ENCODE peak calls at places on chromosomes 13 and 19, in ten cellular contexts. One of them, this sample, is unnamed.

GRCh38 chr13:73945871-73946270 is 188.3 kb downstream of the KLF12 start:
- DNase-seq in GM23248: peak; percentile 61
- DNase-seq in astrocyte of the hippocampus: peak; percentile 69
- DNase-seq in A549: no peak
- DNase-seq in mammary epithelial cell: peak; percentile 12
- DNase-seq in activated effector memory CD4-positive, alpha-beta T cell treated with anti-CD3 and anti-CD28 coated beads, Interleukin-2, amount 50 U/mL, for 16 hours: no peak
- DNase-seq in cerebellar cortex: peak; percentile 64
- DNase-seq in stimulated activated CD4-positive, alpha-beta T cell treated with anti-CD3 and anti-CD28 coated beads, Interleukin-1b, Interleukin-23, amount 100 ng/mL, for 1 hour: no peak
- DNase-seq in HL-60: no peak
- DNase-seq in glutamatergic neuron: no peak
- DNase-seq in this sample: no peak

GRCh38 chr13:50341526-50341925 is 326.3 kb downstream of the KCNRG start:
- DNase-seq in GM23248: no peak
- DNase-seq in astrocyte of the hippocampus: no peak
- DNase-seq in A549: no peak
- DNase-seq in mammary epithelial cell: no peak
- DNase-seq in activated effector memory CD4-positive, alpha-beta T cell treated with anti-CD3 and anti-CD28 coated beads, Interleukin-2, amount 50 U/mL, for 16 hours: no peak
- DNase-seq in cerebellar cortex: no peak
- DNase-seq in stimulated activated CD4-positive, alpha-beta T cell treated with anti-CD3 and anti-CD28 coated beads, Interleukin-1b, Interleukin-23, amount 100 ng/mL, for 1 hour: no peak
- DNase-seq in HL-60: no peak
- DNase-seq in glutamatergic neuron: no peak
- DNase-seq in this sample: peak; percentile 6

GRCh38 chr13:100573121-100573520 is 15.5 kb downstream of the GGACT start:
- DNase-seq in GM23248: peak; percentile 84
- DNase-seq in astrocyte of the hippocampus: peak; percentile 83
- DNase-seq in A549: peak; percentile 80
- DNase-seq in mammary epithelial cell: peak; percentile 51
- DNase-seq in activated effector memory CD4-positive, alpha-beta T cell treated with anti-CD3 and anti-CD28 coated beads, Interleukin-2, amount 50 U/mL, for 16 hours: peak; percentile 89
- DNase-seq in cerebellar cortex: peak; percentile 76
- DNase-seq in stimulated activated CD4-positive, alpha-beta T cell treated with anti-CD3 and anti-CD28 coated beads, Interleukin-1b, Interleukin-23, amount 100 ng/mL, for 1 hour: peak; percentile 58
- DNase-seq in HL-60: peak; percentile 34
- DNase-seq in glutamatergic neuron: peak; percentile 76
- DNase-seq in this sample: peak; percentile 69

GRCh38 chr13:69654392-69654791 is 453.2 kb upstream of the ATXN8OS start:
- DNase-seq in GM23248: no peak
- DNase-seq in astrocyte of the hippocampus: no peak
- DNase-seq in A549: no peak
- DNase-seq in mammary epithelial cell: no peak
- DNase-seq in activated effector memory CD4-positive, alpha-beta T cell treated with anti-CD3 and anti-CD28 coated beads, Interleukin-2, amount 50 U/mL, for 16 hours: no peak
- DNase-seq in cerebellar cortex: no peak
- DNase-seq in stimulated activated CD4-positive, alpha-beta T cell treated with anti-CD3 and anti-CD28 coated beads, Interleukin-1b, Interleukin-23, amount 100 ng/mL, for 1 hour: no peak
- DNase-seq in HL-60: no peak
- DNase-seq in glutamatergic neuron: no peak
- DNase-seq in this sample: no peak

GRCh38 chr13:26425439-26426358 is 131.8 kb upstream of the WASF3 start:
- DNase-seq in GM23248: no peak
- DNase-seq in astrocyte of the hippocampus: peak; percentile 24
- DNase-seq in A549: no peak
- DNase-seq in mammary epithelial cell: no peak
- DNase-seq in activated effector memory CD4-positive, alpha-beta T cell treated with anti-CD3 and anti-CD28 coated beads, Interleukin-2, amount 50 U/mL, for 16 hours: no peak
- DNase-seq in cerebellar cortex: peak; percentile 74
- DNase-seq in stimulated activated CD4-positive, alpha-beta T cell treated with anti-CD3 and anti-CD28 coated beads, Interleukin-1b, Interleukin-23, amount 100 ng/mL, for 1 hour: no peak
- DNase-seq in HL-60: no peak
- DNase-seq in glutamatergic neuron: no peak
- DNase-seq in this sample: no peak

GRCh38 chr19:19321143-19321577 is 531 bp downstream of the MAU2 start:
- DNase-seq in GM23248: peak; percentile 58
- DNase-seq in astrocyte of the hippocampus: peak; percentile 35
- DNase-seq in A549: peak; percentile 20
- DNase-seq in mammary epithelial cell: peak; percentile 6
- DNase-seq in activated effector memory CD4-positive, alpha-beta T cell treated with anti-CD3 and anti-CD28 coated beads, Interleukin-2, amount 50 U/mL, for 16 hours: peak; percentile 68
- DNase-seq in cerebellar cortex: peak; percentile 11
- DNase-seq in stimulated activated CD4-positive, alpha-beta T cell treated with anti-CD3 and anti-CD28 coated beads, Interleukin-1b, Interleukin-23, amount 100 ng/mL, for 1 hour: no peak
- DNase-seq in HL-60: no peak
- DNase-seq in glutamatergic neuron: no peak
- DNase-seq in this sample: no peak

GRCh38 chr19:14409157-14410053 is 9.7 kb downstream of the DDX39A start:
- DNase-seq in GM23248: no peak
- DNase-seq in astrocyte of the hippocampus: no peak
- DNase-seq in A549: no peak
- DNase-seq in mammary epithelial cell: no peak
- DNase-seq in activated effector memory CD4-positive, alpha-beta T cell treated with anti-CD3 and anti-CD28 coated beads, Interleukin-2, amount 50 U/mL, for 16 hours: peak; percentile 69
- DNase-seq in cerebellar cortex: no peak
- DNase-seq in stimulated activated CD4-positive, alpha-beta T cell treated with anti-CD3 and anti-CD28 coated beads, Interleukin-1b, Interleukin-23, amount 100 ng/mL, for 1 hour: no peak
- DNase-seq in HL-60: no peak
- DNase-seq in glutamatergic neuron: no peak
- DNase-seq in this sample: no peak

GRCh38 chr19:15251749-15252397 is 19.6 kb upstream of the EPHX3 start:
- DNase-seq in GM23248: peak; percentile 97
- DNase-seq in astrocyte of the hippocampus: peak; percentile 91
- DNase-seq in A549: peak; percentile 55
- DNase-seq in mammary epithelial cell: peak; percentile 61
- DNase-seq in activated effector memory CD4-positive, alpha-beta T cell treated with anti-CD3 and anti-CD28 coated beads, Interleukin-2, amount 50 U/mL, for 16 hours: no peak
- DNase-seq in cerebellar cortex: peak; percentile 59
- DNase-seq in stimulated activated CD4-positive, alpha-beta T cell treated with anti-CD3 and anti-CD28 coated beads, Interleukin-1b, Interleukin-23, amount 100 ng/mL, for 1 hour: no peak
- DNase-seq in HL-60: no peak
- DNase-seq in glutamatergic neuron: peak; percentile 74
- DNase-seq in this sample: peak; percentile 58

GRCh38 chr19:43798546-43799409 is 3.5 kb downstream of the LYPD5 start:
- DNase-seq in GM23248: peak; percentile 63
- DNase-seq in astrocyte of the hippocampus: peak; percentile 50
- DNase-seq in A549: peak; percentile 30
- DNase-seq in mammary epithelial cell: peak; percentile 90
- DNase-seq in activated effector memory CD4-positive, alpha-beta T cell treated with anti-CD3 and anti-CD28 coated beads, Interleukin-2, amount 50 U/mL, for 16 hours: peak; percentile 89
- DNase-seq in cerebellar cortex: peak; percentile 50
- DNase-seq in stimulated activated CD4-positive, alpha-beta T cell treated with anti-CD3 and anti-CD28 coated beads, Interleukin-1b, Interleukin-23, amount 100 ng/mL, for 1 hour: no peak
- DNase-seq in HL-60: no peak
- DNase-seq in glutamatergic neuron: no peak
- DNase-seq in this sample: peak; percentile 70

GRCh38 chr19:8460516-8461298 is 15.9 kb downstream of the HNRNPM start:
- DNase-seq in GM23248: peak; percentile 61
- DNase-seq in astrocyte of the hippocampus: no peak
- DNase-seq in A549: no peak
- DNase-seq in mammary epithelial cell: no peak
- DNase-seq in activated effector memory CD4-positive, alpha-beta T cell treated with anti-CD3 and anti-CD28 coated beads, Interleukin-2, amount 50 U/mL, for 16 hours: no peak
- DNase-seq in cerebellar cortex: no peak
- DNase-seq in stimulated activated CD4-positive, alpha-beta T cell treated with anti-CD3 and anti-CD28 coated beads, Interleukin-1b, Interleukin-23, amount 100 ng/mL, for 1 hour: no peak
- DNase-seq in HL-60: no peak
- DNase-seq in glutamatergic neuron: no peak
- DNase-seq in this sample: no peak

This sample was measured in mucosa of gallbladder.